ENCODE peak calls at places on chromosomes 13 and 19, in four cellular contexts. Y is heart right ventricle; A is fibroblast of lung; I is CD8-positive, alpha-beta memory T cell. S is an unnamed sample.
A peak's percentile ranks its signal among the peaks of the same experiment; 100 is the strongest.

GRCh38 chr19:16897572-16898056 is 8.8 kb downstream of the F2RL3 start:
- DNase-seq in Y (no peak), A (no peak), I (peak; percentile 14), S (no peak)

GRCh38 chr19:42216653-42217521 is 590 bp downstream of the DEDD2 start:
- DNase-seq in Y (peak; percentile 20), A (peak; percentile 23), I (no peak), S (peak; percentile 26)

GRCh38 chr13:51916419-51916818 is 54.6 kb downstream of the CCDC70 start:
- DNase-seq in Y (no peak), A (no peak), I (no peak), S (no peak)

GRCh38 chr19:53621885-53622710 is 9.7 kb upstream of the DPRX start:
- DNase-seq in Y (no peak), A (no peak), I (no peak), S (no peak)

GRCh38 chr19:14516746-14517438 is 1.3 kb downstream of the DNAJB1 start:
- DNase-seq in Y (no peak), A (no peak), I (peak; percentile 24), S (no peak)

GRCh38 chr19:1690570-1691307 is 38.3 kb upstream of the TCF3 start:
- DNase-seq in Y (no peak), A (no peak), I (no peak), S (peak; percentile 74)

GRCh38 chr13:40376296-40376849 is 290.1 kb downstream of the FOXO1 start:
- DNase-seq in Y (no peak), A (no peak), I (no peak), S (no peak)

GRCh38 chr13:33931397-33931987 is 113.5 kb downstream of the RFC3 start:
- DNase-seq in Y (peak; percentile 28), A (peak; percentile 65), I (no peak), S (no peak)

GRCh38 chr13:24842533-24843278 is 78.7 kb downstream of the RNF17 start:
- DNase-seq in Y (no peak), A (peak; percentile 28), I (no peak), S (no peak)

GRCh38 chr19:46716672-46717033 is 261 bp downstream of the PRKD2 start:
- DNase-seq in Y (no peak), A (no peak), I (no peak), S (no peak)

GRCh38 chr13:49441846-49442245 is 2.0 kb downstream of the CAB39L start:
- DNase-seq in Y (no peak), A (peak; percentile 54), I (no peak), S (no peak)

GRCh38 chr13:51269039-51269438 is 46.8 kb downstream of the FAM124A start:
- DNase-seq in Y (no peak), A (peak; percentile 38), I (no peak), S (no peak)

GRCh38 chr19:2260341-2260751 is 4.1 kb upstream of the JSRP1 start:
- DNase-seq in Y (no peak), A (no peak), I (peak; percentile 34), S (no peak)

GRCh38 chr13:103540394-103540793 is 474.2 kb upstream of the SLC10A2 start:
- DNase-seq in Y (no peak), A (no peak), I (no peak), S (no peak)

GRCh38 chr13:110327036-110327790 is 20.1 kb downstream of the COL4A2 start:
- DNase-seq in Y (no peak), A (no peak), I (no peak), S (no peak)

S was measured in naive thymus-derived CD8-positive, alpha-beta T cell.